ENCODE peak calls at places on chromosomes 11 and 22, in five cellular contexts. G is adrenal gland, Z is stomach, N is heart right ventricle, J is IMR-90. O is an unnamed sample.

GRCh38 chr11:61140416-61140815 is 20.8 kb downstream of the VPS37C start:
- DNase-seq in G (no peak), N (no peak), J (no peak), Z (peak), O (no peak)

GRCh38 chr11:47468598-47469214 is 19.8 kb upstream of the RAPSN start:
- DNase-seq in J (peak), N (no peak), G (no peak), Z (no peak), O (peak)

GRCh38 chr22:21568207-21569075 is 927 bp downstream of the UBE2L3 start:
- DNase-seq in G (peak), N (peak), Z (no peak), J (peak), O (no peak)

GRCh38 chr11:32916361-32916760 is 23.8 kb downstream of the QSER1 start:
- DNase-seq in Z (no peak), G (no peak), N (no peak), J (no peak), O (no peak)

GRCh38 chr11:72639475-72640375 is 34.5 kb downstream of the PDE2A start:
- DNase-seq in Z (no peak), G (no peak), J (no peak), N (peak), O (no peak)

GRCh38 chr11:65314501-65315203 is at the start of gene CDC42EP2:
- DNase-seq in N (peak), Z (peak), J (peak), G (peak), O (peak)

GRCh38 chr11:76206327-76207081 is at the start of gene WNT11:
- DNase-seq in Z (peak), J (no peak), N (peak), G (peak), O (no peak)

GRCh38 chr11:1119282-1120146 is 38.2 kb upstream of the MUC5AC start:
- DNase-seq in G (no peak), N (no peak), Z (peak), J (no peak), O (no peak)

GRCh38 chr11:45745065-45745811 is 59.7 kb upstream of the SLC35C1 start:
- DNase-seq in G (peak), J (no peak), Z (no peak), N (peak), O (no peak)

GRCh38 chr11:128448981-128449713 is 138.2 kb downstream of the ETS1 start:
- DNase-seq in J (no peak), G (no peak), N (no peak), Z (no peak), O (no peak)

GRCh38 chr11:128326791-128327190 is 260.6 kb downstream of the ETS1 start:
- DNase-seq in J (no peak), Z (no peak), G (no peak), N (no peak), O (no peak)

GRCh38 chr11:66685276-66686099 is 7.8 kb upstream of the RBM4B start:
- DNase-seq in Z (no peak), N (no peak), G (no peak), J (no peak), O (no peak)

GRCh38 chr22:22398530-22399327 is 109.8 kb downstream of the ZNF280B start:
- DNase-seq in Z (no peak), N (no peak), G (no peak), J (no peak), O (no peak)

GRCh38 chr11:43943357-43943930 is 1.0 kb downstream of the C11orf96 start:
- DNase-seq in J (peak), N (no peak), Z (no peak), G (no peak), O (no peak)

GRCh38 chr11:7918141-7918540 is 12.9 kb downstream of the OR10A6 start:
- DNase-seq in N (no peak), Z (no peak), G (no peak), J (no peak), O (no peak)

GRCh38 chr22:25221790-25222189 is 2.4 kb downstream of the CRYBB2 start:
- DNase-seq in Z (no peak), N (no peak), J (no peak), G (no peak), O (no peak)

GRCh38 chr11:12285106-12285505 is 92.3 kb upstream of the PARVA start:
- DNase-seq in J (peak), N (no peak), Z (no peak), G (no peak), O (peak)

DNA sequence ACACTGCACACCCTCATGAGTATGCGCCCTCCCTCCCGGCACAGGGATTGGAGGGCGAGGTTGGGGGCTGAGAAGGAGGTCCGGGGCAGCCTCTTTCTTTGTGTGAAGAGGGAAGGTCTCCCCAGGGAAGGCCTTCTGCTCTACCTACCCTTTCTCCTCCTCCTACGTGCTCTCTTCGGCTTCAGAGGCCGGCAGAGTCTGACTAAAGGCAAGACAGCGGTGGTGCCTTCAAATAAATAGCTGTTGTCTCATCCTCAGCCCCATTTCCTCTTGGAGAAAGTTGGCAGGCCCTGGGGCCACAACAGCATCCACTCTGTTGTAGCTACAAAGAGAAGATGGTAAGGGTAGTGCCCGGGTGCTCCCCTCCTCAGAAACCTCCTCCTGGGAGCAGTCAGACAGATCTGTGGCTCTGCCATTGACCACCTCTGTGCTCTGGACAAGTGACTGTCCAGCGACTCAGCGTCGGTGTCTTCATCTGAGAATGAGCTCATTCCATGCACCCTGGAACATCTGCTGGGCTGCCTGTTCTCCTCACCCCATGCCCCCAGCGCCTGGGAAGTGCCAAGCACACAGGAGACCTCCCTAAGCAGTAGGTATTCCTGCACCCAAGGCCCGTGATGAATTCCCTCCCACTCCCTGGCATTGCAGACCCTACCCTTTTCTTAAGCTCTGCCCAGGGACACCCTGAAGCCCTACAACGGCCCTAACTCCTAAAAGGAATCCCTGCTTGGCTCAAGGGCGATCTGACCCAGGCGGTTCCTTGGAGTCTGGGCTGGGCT is 91.7 kb downstream of the CEP164 start:
- DNase-seq in J (peak), G (no peak), Z (no peak), N (no peak), O (peak)
- TF ChIP-seq CTCF in J (no peak), G (no peak), Z (no peak), N (no peak), O (no peak)

GRCh38 chr11:130426223-130427048 is 2.0 kb downstream of the ADAMTS8 start:
- DNase-seq in G (no peak), Z (no peak), N (no peak), J (no peak), O (no peak)
- H3K4me3 ChIP-seq in G (no peak), Z (peak), N (peak), J (peak), O (no peak)

DNA sequence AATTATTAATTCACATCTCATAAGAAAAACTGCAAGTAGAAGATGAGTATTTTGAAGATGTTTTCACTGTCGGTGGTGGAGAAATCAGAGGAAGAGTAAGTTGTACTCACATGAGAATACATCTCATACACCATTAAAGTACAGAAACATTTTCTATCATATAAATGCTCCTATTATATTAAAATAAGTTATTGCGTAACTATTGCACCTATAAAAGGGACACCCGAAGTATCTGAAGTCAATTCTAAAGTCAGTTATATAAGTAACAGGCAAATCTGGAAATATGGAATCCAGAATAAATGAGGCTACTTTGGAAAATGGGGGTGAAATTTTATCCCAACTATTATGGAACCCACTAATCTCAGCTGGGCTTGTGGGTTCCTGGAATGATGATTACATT is 103.3 kb downstream of the FAM76B start:
- DNase-seq in N (no peak), Z (no peak), G (no peak), J (no peak), O (no peak)
- TF ChIP-seq CTCF in N (no peak), Z (no peak), G (no peak), J (no peak), O (no peak)

DNA sequence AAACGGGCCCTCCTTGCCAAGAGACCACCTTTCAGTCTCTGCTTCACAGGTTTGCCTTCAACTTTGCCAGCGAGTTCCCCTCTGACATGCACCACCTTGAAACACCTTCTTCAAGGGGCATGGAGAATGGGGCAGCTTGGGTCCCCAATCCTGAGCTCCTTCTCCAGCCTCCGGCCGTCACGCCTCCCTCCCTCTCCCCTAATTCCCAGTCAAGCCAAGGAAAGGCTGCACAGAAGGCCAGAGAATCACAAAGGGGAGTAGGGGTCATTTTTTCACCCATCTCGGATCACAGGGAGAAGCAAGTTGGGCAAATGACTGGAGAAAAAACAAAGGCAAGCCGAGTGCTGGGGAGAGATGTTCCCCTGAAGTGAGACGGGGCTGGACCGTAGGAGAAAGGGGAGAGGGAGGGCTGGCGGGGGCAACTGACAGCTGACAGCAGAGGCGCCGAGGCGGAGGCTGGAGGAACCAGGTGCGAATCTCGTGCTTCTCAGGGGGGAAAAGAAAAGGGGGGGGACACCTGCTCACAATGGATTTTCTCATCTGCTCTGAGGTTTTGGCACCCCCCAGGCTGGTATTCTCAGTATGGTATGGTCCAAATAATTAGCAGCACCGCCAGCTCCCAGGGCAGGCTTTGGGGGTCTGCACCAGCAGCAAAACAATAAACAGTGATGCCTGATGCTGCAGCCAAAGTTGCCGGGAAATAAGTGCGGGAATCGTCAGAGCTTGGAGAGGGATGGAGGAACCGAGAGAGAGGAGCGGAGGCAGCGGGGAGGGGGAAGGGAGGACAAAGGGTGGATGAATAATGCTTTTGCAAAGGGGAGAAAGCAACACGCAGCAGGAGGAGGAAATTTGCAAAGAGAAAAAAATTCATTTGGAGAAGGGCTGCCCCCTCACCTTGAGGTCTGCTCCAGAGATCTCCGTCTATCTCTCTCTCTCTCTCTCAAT is 649 bp downstream of the YPEL4 start:
- DNase-seq in N (no peak), J (no peak), G (no peak), Z (no peak), O (peak)
- H3K4me3 ChIP-seq in N (peak), J (peak), G (no peak), Z (peak), O (peak)

GRCh38 chr11:96905663-96906062 is 515.9 kb downstream of the JRKL start:
- DNase-seq in Z (no peak), N (no peak), J (no peak), G (no peak), O (no peak)

GRCh38 chr11:96905084-96905641 is 515.4 kb downstream of the JRKL start:
- DNase-seq in G (no peak), J (no peak), Z (no peak), N (no peak), O (no peak)

DNA sequence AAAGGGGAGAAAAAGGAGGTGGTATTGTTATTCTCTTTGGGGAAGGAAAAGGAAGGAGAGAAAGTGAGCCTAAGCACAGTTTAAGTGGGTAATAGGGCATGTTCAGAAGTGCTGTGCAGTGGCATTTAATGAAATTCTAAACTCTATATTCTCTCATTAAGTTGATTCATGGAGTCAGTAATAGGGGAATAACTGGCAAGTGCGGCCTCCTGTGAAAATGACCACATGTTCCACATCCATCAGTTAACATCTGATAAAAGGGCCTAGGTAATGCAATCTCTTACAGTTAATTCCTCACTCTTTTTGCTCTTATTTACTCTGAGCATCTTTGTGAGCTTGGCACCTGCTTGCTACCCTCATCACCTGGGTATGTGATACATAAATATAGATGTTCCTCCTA is 516.7 kb downstream of the JRKL start:
- DNase-seq in J (no peak), N (no peak), G (no peak), Z (no peak), O (no peak)
- TF ChIP-seq CTCF in J (no peak), N (no peak), G (no peak), Z (no peak), O (no peak)

DNA sequence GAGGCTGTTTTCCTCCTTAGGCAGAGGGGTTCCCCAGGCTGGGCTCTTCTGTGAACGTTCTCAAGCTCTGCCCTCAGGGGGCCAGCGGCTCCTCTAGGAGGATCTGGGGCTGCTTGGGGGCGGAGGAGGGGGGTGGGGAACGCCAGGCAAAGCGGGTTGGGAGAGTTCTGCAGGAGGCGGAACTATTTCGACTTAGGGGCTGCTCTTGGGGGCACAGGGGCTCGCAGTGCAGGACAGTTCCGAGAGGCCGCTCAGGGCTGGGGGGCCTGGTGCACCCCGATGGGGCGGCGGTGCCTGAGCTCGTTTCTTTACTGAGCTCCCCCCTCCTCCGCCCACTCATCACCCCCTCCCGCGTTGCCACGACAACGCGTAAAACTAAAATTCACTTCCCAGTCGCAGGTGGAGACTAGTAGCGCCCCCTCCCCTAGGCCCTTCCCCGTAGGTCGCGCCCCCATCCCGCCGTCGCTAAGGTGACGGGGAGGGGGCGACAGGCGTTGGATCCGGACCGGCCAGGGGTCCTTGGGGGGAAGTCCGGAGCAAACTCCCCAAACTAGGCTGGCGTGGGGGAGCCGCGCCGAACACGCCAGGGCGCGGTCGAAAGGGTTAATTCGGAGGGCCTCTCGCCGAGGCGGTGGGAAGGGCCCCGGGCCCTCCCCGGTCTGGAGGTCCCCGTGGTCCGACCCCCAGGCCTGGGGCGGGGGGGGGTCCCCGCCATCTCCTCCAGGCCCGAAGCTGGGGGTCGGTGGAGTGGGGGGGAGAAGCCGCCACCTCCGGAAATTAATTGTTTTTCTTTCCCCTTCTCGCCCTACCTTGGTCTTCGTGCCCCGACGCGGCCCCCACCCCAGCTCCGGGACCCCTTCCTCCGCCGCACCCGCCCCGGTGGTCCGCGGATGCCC is 856 bp downstream of the SHANK3 start:
- DNase-seq in G (no peak), N (no peak), Z (no peak), J (no peak), O (no peak)
- H3K4me3 ChIP-seq in G (no peak), N (peak), Z (peak), J (peak), O (no peak)

GRCh38 chr22:36922097-36922608 is 8.7 kb downstream of the CSF2RB start:
- DNase-seq in Z (no peak), N (no peak), J (no peak), G (no peak), O (no peak)
- TF ChIP-seq CTCF in Z (no peak), N (no peak), J (no peak), G (no peak), O (no peak)

GRCh38 chr11:74695705-74696280 is 35.4 kb downstream of the CHRDL2 start:
- DNase-seq in J (no peak), G (no peak), Z (no peak), N (no peak), O (no peak)

GRCh38 chr11:74694536-74694935 is 36.7 kb downstream of the CHRDL2 start:
- DNase-seq in J (no peak), G (no peak), N (no peak), Z (no peak), O (no peak)

GRCh38 chr11:74696488-74696887 is 34.7 kb downstream of the CHRDL2 start:
- DNase-seq in J (no peak), G (peak), N (no peak), Z (no peak), O (no peak)

GRCh38 chr11:74697722-74698121 is 33.5 kb downstream of the CHRDL2 start:
- DNase-seq in G (no peak), N (no peak), Z (no peak), J (no peak), O (no peak)

DNA sequence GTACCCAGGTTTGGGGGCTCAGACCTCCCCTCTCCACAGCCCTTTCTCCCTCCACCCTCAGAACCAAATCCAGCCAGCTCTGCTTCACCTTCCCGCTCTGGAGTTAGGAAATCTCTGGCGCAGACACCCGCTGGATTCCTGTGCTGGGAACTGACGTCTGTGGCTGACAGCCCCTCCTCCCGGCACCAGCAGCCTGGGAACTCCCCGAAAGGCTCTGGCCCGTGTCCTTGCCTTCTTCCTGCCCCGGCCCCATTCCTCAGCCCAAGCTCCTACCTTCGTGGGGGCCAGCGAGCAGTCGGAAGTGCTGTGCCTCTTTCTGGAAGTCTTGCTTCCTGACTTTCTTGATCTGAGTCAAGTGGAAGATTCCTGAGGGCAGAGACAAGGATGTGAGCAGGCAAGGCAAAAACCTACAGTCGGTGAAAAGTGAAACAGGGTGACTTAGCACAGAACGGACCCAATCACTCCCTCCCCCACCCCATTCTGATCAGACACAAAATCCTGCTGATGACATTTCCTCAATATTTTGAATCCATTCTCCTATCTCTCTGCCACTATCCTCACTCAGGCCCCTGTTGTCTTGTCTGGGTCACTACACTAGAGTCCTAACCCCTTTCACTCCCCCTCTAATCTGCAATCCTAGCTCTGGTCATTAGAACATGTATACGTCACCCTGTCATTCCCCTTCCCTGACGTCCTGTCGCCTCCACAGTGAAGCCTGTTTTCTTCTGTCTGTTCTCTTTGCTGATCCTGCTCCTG is 34.1 kb downstream of the CHRDL2 start:
- DNase-seq in J (peak), G (peak), N (peak), Z (peak), O (peak)
- H3K4me3 ChIP-seq in J (no peak), G (no peak), N (peak), Z (peak), O (peak)

GRCh38 chr22:19723990-19724827 is 870 bp downstream of the GP1BB start:
- DNase-seq in J (peak), G (no peak), N (no peak), Z (no peak), O (peak)
- TF ChIP-seq CTCF in J (peak), G (no peak), N (no peak), Z (no peak), O (no peak)

GRCh38 chr11:121408830-121409229 is 43.3 kb upstream of the SORL1 start:
- DNase-seq in N (no peak), G (no peak), Z (no peak), J (no peak), O (no peak)

GRCh38 chr11:121412000-121412587 is 40.0 kb upstream of the SORL1 start:
- DNase-seq in N (no peak), J (no peak), G (no peak), Z (no peak), O (peak)

DNA sequence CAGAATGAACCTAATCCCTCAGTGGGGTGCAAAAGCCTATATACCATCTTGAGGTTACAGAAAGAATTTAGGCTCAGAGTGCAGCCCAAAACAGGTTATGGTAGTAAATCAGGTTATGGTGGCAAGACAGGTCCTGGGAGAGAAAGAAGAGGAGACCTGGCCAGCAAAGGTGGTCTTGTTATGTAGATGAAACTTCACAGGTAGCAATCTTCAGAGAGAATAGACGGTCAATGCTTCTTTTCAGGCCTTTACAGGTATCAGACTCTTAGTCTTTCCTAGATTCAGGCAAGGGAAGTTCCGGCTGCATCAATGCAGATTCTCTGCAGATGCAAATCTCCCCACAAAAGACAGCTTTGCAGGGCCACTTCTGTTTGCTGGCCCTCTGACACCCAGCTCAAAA is 45.8 kb upstream of the SORL1 start:
- DNase-seq in N (no peak), J (no peak), G (no peak), Z (no peak), O (no peak)
- H3K4me3 ChIP-seq in N (no peak), J (no peak), G (no peak), Z (no peak), O (no peak)

O was measured in fibroblast of mammary gland.